ENCODE peak calls at places on chromosome 18, in four cellular contexts. L, C, A and X are unnamed samples.

GRCh38 chr18:60322591-60322990 is 50.0 kb downstream of the MC4R start:
- DNase-seq in L (no peak), C (peak), A (no peak), X (no peak)

GRCh38 chr18:47110875-47111274 is 39.4 kb downstream of the HDHD2 start:
- DNase-seq in L (no peak), C (no peak), A (no peak), X (no peak)

GRCh38 chr18:63701952-63702351 is 808 bp upstream of the SERPINB11 start:
- DNase-seq in L (no peak), C (no peak), A (no peak), X (no peak)

GRCh38 chr18:27261769-27262549 is 76.9 kb upstream of the CHST9 start:
- DNase-seq in L (no peak), C (no peak), A (no peak), X (no peak)

GRCh38 chr18:79567481-79568147 is 112.0 kb upstream of the CTDP1 start:
- DNase-seq in L (no peak), C (peak), A (peak), X (peak)

GRCh38 chr18:79576686-79577351 is 102.8 kb upstream of the CTDP1 start:
- DNase-seq in L (peak), C (peak), A (peak), X (no peak)

GRCh38 chr18:79356435-79356834 is 39.3 kb upstream of the NFATC1 start:
- DNase-seq in L (no peak), C (no peak), A (no peak), X (no peak)

GRCh38 chr18:3906072-3906471 is 456.1 kb downstream of the TGIF1 start:
- DNase-seq in L (no peak), C (no peak), A (no peak), X (no peak)

GRCh38 chr18:72572896-72573295 is 28.8 kb upstream of the CBLN2 start:
- DNase-seq in L (no peak), C (no peak), A (no peak), X (no peak)

GRCh38 chr18:12282436-12283039 is 25.5 kb upstream of the TUBB6 start:
- DNase-seq in L (no peak), C (peak), A (no peak), X (peak)

GRCh38 chr18:38459086-38459485 is 893.5 kb upstream of the CELF4 start:
- DNase-seq in L (no peak), C (no peak), A (no peak), X (no peak)

GRCh38 chr18:11983592-11983991 is 2.3 kb downstream of the IMPA2 start:
- DNase-seq in L (no peak), C (no peak), A (no peak), X (no peak)

GRCh38 chr18:79552140-79552631 is 127.4 kb upstream of the CTDP1 start:
- DNase-seq in L (no peak), C (no peak), A (no peak), X (no peak)

GRCh38 chr18:58052960-58053359 is 8.9 kb downstream of the NEDD4L start:
- DNase-seq in L (no peak), C (no peak), A (no peak), X (no peak)

GRCh38 chr18:394276-394996 is 106.1 kb downstream of the COLEC12 start:
- DNase-seq in L (no peak), C (peak), A (no peak), X (no peak)

GRCh38 chr18:41347057-41347456 is 608.0 kb upstream of the PIK3C3 start:
- DNase-seq in L (no peak), C (no peak), A (no peak), X (no peak)

GRCh38 chr18:60775978-60776377 is 403.4 kb upstream of the MC4R start:
- DNase-seq in L (no peak), C (no peak), A (no peak), X (no peak)

GRCh38 chr18:58784601-58785137 is 80.0 kb upstream of the ZNF532 start:
- DNase-seq in L (no peak), C (no peak), A (no peak), X (no peak)

GRCh38 chr18:65750421-65751144 is at the start of gene CDH7:
- DNase-seq in L (no peak), C (no peak), A (peak), X (no peak)

GRCh38 chr18:64202229-64202835 is 53.4 kb upstream of the LINC00305 start:
- DNase-seq in L (no peak), C (no peak), A (no peak), X (no peak)

GRCh38 chr18:34048423-34048822 is 176.3 kb downstream of the NOL4 start:
- DNase-seq in L (no peak), C (no peak), A (no peak), X (no peak)

GRCh38 chr18:7366597-7366996 is 135.7 kb downstream of the LRRC30 start:
- DNase-seq in L (no peak), C (no peak), A (no peak), X (no peak)

GRCh38 chr18:2402084-2402483 is 169.2 kb downstream of the METTL4 start:
- DNase-seq in L (no peak), C (peak), A (no peak), X (no peak)

GRCh38 chr18:55502346-55502710 is 85.7 kb downstream of the TCF4 start:
- DNase-seq in L (no peak), C (peak), A (no peak), X (no peak)

GRCh38 chr18:56139792-56140254 is 498.6 kb downstream of the TXNL1 start:
- DNase-seq in L (peak), C (peak), A (no peak), X (no peak)

GRCh38 chr18:72086421-72086820 is 457.7 kb downstream of the CBLN2 start:
- DNase-seq in L (no peak), C (peak), A (no peak), X (no peak)

GRCh38 chr18:5513947-5514346 is 29.9 kb downstream of the EPB41L3 start:
- DNase-seq in L (no peak), C (no peak), A (no peak), X (no peak)

GRCh38 chr18:59536181-59536580 is 161.0 kb downstream of the CCBE1 start:
- DNase-seq in L (no peak), C (peak), A (no peak), X (no peak)

DNA sequence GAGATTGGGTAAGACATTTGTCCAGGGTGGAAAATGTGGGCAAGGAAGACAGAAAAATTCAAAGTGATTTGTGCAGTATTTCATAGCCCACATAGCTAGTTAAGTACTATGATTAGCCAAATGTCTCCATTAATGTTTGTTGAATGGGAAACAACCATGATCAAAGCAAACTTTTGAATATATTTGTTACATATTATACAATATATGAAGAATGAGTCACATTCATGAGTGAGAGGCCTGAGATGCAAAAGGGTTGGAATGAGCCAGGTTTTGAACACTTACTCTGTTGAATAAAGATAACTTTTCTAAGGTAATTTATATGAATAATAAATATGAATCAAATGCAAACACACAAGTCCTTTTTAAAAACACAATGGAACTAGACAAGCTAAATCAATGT is 984.5 kb upstream of the CDH2 start:
- DNase-seq in L (no peak), C (peak), A (no peak), X (no peak)
- H3K27ac ChIP-seq in L (no peak), C (peak), A (no peak), X (no peak)

GRCh38 chr18:48862678-48863270 is 88.0 kb downstream of the SMAD7 start:
- DNase-seq in L (no peak), C (no peak), A (peak), X (no peak)

GRCh38 chr18:48860276-48861180 is 90.2 kb downstream of the SMAD7 start:
- DNase-seq in L (peak), C (no peak), A (peak), X (no peak)

GRCh38 chr18:48861181-48861715 is 89.5 kb downstream of the SMAD7 start:
- DNase-seq in L (no peak), C (no peak), A (no peak), X (no peak)

GRCh38 chr18:48863432-48864065 is 87.2 kb downstream of the SMAD7 start:
- DNase-seq in L (no peak), C (no peak), A (peak), X (no peak)

GRCh38 chr18:48862116-48862515 is 88.6 kb downstream of the SMAD7 start:
- DNase-seq in L (no peak), C (no peak), A (peak), X (no peak)
- H3K27ac ChIP-seq in L (peak), C (no peak), A (no peak), X (no peak)

DNA sequence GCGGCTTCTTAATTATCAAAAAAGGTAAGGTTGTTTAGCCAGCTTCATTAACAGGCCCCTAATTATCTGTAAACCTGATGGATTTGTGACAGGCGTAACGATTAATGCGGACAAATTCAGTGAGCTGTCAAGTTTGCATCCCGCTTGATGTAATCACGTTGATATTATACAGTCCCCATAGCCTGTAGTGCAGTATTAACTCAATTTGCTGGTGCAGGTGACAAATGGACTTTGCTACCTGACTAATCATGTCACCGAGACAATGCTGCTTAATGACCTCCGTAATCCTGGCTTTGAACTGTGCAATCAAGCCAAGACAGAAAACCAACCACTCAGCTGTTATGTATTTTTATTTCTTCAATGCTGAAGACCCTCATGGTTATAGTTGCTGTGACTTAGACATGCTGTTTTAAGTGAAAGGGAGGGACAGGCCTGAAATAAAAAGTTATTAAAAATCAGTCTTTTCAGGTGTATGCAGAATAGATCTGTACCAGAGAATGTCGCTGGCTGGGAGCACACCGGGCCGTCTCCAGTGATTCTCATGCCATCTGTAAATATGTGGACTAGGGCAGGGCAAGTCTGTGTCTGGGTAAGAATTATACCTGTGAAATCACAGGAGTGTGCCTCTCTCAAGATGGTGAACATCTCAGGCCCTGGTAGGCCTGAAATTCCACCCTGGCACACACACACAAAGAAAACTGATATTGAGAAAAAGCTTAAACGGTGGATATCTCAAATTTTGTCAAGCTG is 4.3 kb downstream of the TSHZ1 start:
- DNase-seq in L (no peak), C (no peak), A (no peak), X (no peak)
- H3K27ac ChIP-seq in L (no peak), C (no peak), A (no peak), X (no peak)

GRCh38 chr18:44723973-44724778 is 43.5 kb downstream of the SETBP1 start:
- DNase-seq in L (no peak), C (no peak), A (no peak), X (no peak)
- H3K27ac ChIP-seq in L (no peak), C (no peak), A (no peak), X (no peak)

DNA sequence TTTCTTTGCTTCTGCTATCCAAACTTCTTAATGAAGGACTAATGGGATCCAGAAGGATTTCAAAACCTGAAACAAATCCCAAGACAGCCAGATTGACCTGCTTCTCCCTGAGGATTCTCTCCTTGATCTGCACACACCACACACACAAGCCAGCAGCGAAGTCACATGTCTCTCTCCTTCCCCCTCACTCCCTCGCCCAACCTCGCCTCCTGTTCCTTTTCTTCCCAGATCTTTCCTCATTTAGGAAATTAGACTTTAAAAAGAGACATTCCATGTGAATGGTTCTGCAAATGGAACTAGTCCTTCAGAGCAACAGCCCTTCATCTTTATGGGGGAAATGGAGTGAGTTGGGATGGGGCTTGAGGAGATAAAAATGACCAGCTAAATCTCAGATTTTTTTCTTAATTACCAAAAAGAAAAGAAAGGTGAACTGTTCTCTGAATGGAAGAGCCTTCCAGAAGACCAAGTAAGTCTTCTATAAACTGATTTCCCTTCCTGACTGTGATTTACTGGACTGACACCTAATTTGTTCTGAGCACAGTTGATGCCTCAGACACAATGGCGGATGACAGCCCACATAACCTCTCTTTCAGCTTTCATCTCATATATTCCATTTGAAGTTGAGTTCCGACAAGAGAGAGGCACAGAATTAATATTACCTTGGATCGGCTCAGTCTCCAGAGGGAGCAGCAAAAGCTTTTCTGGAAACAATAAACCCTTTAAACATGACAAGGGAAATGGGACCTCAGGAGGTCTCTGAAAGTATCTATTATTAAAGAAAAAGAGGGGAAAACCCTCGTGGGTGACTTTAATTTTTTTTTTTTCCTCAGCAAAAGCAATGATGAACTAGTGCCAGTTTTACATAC is 638.9 kb upstream of the SETBP1 start:
- DNase-seq in L (no peak), C (no peak), A (no peak), X (no peak)
- H3K27ac ChIP-seq in L (no peak), C (no peak), A (no peak), X (no peak)

GRCh38 chr18:8450898-8451665 is 158.2 kb upstream of the RAB12 start:
- DNase-seq in L (no peak), C (no peak), A (no peak), X (no peak)
- H3K27ac ChIP-seq in L (no peak), C (no peak), A (no peak), X (no peak)

GRCh38 chr18:36818652-36819051 is 10.2 kb downstream of the TPGS2 start:
- DNase-seq in L (no peak), C (no peak), A (no peak), X (no peak)

GRCh38 chr18:36814994-36815393 is 13.8 kb downstream of the TPGS2 start:
- DNase-seq in L (no peak), C (no peak), A (no peak), X (no peak)

GRCh38 chr18:36819621-36820020 is 9.2 kb downstream of the TPGS2 start:
- DNase-seq in L (no peak), C (no peak), A (no peak), X (no peak)

GRCh38 chr18:36813753-36814130 is 15.1 kb downstream of the TPGS2 start:
- DNase-seq in L (no peak), C (no peak), A (no peak), X (no peak)

DNA sequence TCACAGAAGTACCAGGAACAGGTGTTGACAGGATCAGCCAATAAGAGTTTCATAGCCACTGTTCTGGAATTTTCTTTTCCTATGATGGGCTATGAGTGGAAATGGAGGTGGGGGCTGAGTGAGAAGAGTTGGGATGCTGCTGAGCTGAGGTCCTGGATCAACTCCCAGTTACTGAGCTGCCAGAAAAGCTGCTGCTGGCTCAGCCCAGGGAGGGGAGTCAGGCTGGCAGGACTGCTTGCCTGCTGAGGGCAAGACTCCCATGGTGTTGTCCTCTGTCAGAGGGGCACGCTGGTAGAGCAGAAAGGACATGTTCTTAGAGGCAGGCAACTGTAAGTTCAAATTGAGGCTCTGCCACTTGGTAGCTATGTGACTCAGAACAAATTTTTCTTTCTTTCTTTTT is 11.8 kb downstream of the TPGS2 start:
- DNase-seq in L (no peak), C (no peak), A (no peak), X (no peak)
- H3K27ac ChIP-seq in L (no peak), C (no peak), A (no peak), X (no peak)

DNA sequence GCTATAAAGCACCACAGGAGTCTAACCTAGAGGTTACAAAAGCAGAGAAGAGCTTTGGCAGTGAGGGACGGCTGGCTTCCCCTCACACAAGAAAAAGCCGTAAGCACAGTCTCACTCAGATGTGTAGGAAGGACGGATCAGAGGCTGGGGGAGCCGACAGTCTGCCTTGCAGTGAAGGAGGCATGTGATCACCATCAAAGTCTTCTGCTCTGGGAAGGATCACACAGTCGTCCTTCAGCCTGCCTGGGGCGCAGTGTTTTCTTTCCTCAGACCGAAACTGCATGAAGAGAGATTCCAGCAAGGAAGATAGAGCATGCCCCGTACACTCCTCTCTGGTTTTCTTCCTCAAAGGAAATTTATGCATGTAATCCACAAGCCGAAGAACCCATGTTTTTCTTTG is 24.1 kb downstream of the GATA6 start:
- DNase-seq in L (no peak), C (no peak), A (no peak), X (no peak)
- H3K27ac ChIP-seq in L (no peak), C (no peak), A (peak), X (no peak)

DNA sequence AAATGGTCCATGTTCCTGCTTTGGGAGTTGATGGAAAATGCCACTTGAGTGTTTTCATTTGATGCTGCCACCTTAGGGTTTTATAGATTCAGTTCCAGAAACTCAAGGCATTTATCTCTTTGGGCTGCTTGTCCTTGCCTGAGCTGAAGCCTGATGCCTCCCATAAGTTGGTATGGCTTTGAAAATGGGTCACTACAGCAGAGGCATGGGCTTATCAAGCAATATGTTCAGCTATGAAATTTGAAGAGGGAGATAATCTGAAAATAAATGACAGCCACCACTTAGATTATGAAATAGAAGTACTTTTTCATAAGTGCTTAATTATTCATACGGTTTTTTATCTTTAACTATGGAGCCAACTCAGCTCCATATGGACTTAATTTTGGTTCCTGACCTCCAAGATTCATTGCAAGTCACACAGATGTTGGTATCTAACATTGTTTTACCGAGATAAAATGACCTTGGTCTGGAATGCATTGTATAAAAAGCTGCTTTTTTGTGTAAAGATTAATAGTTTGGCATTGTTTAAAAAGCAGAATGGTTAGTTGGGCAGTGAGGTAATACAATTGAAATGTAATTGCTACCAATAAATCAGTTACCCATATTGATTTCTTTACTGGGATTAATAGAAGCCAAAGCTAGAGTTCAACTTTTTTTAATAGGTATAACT is 4.5 kb downstream of the SLC14A1 start:
- DNase-seq in L (no peak), C (peak), A (no peak), X (no peak)
- H3K27ac ChIP-seq in L (no peak), C (no peak), A (no peak), X (no peak)